ENCODE peak calls at places on chromosomes 2 and 18, in ten cellular contexts. R is suprapubic skin, V is GM23338, U is heart left ventricle, F is GM12878, Z is GM13976, X is astrocyte, Y is transverse colon, N is HCT116, J is A549. O is an unnamed sample.

GRCh38 chr2:101776172-101777043 is 78.9 kb downstream of the MAP4K4 start:
- DNase-seq in R (no peak), V (peak), U (peak), F (no peak), Z (no peak), X (no peak), Y (no peak), N (no peak), J (peak), O (peak)

GRCh38 chr2:30503692-30504076 is 56.6 kb downstream of the LCLAT1 start:
- DNase-seq in R (no peak), V (no peak), U (no peak), F (no peak), Z (no peak), X (no peak), Y (no peak), N (no peak), J (no peak), O (no peak)

GRCh38 chr2:101983486-101983885 is 8.3 kb upstream of the IL1R2 start:
- DNase-seq in R (no peak), V (no peak), U (no peak), F (no peak), Z (no peak), X (peak), Y (no peak), N (no peak), J (no peak), O (no peak)

GRCh38 chr2:231810905-231811304 is 24.7 kb downstream of the COPS7B start:
- DNase-seq in R (no peak), V (no peak), U (no peak), F (no peak), Z (no peak), X (peak), Y (no peak), N (no peak), J (no peak), O (no peak)

GRCh38 chr18:79568543-79569205 is 110.9 kb upstream of the CTDP1 start:
- DNase-seq in R (peak), V (no peak), U (peak), F (no peak), Z (no peak), X (no peak), Y (no peak), N (no peak), J (no peak), O (no peak)

GRCh38 chr2:82675186-82675585 is 1783.9 kb downstream of the SUCLG1 start:
- DNase-seq in R (no peak), V (no peak), U (no peak), F (no peak), Z (no peak), X (peak), Y (no peak), N (no peak), J (no peak), O (no peak)

GRCh38 chr2:5689790-5690189 is 2.4 kb upstream of the SOX11 start:
- DNase-seq in R (no peak), V (no peak), U (no peak), F (no peak), Z (no peak), X (no peak), Y (no peak), N (no peak), J (no peak), O (no peak)

GRCh38 chr2:162071016-162071415 is 3.0 kb downstream of the DPP4 start:
- DNase-seq in R (no peak), V (no peak), U (no peak), F (no peak), Z (no peak), X (no peak), Y (no peak), N (no peak), J (no peak), O (no peak)

GRCh38 chr2:11325961-11326691 is 18.3 kb downstream of the ROCK2 start:
- DNase-seq in R (no peak), V (no peak), U (no peak), F (no peak), Z (no peak), X (no peak), Y (no peak), N (no peak), J (no peak), O (no peak)

GRCh38 chr2:239238381-239238780 is 162.4 kb downstream of the HDAC4 start:
- DNase-seq in R (peak), V (no peak), U (peak), F (no peak), Z (no peak), X (no peak), Y (no peak), N (no peak), J (no peak), O (no peak)

GRCh38 chr2:81389203-81389602 is 1084.7 kb upstream of the LRRTM1 start:
- DNase-seq in R (no peak), V (no peak), U (no peak), F (no peak), Z (no peak), X (no peak), Y (no peak), N (peak), J (no peak), O (no peak)

GRCh38 chr2:24359701-24360049 is 661 bp downstream of the ITSN2 start:
- DNase-seq in R (peak), V (peak), U (peak), F (no peak), Z (no peak), X (peak), Y (peak), N (no peak), J (no peak), O (no peak)

GRCh38 chr2:176768185-176768584 is 444.4 kb upstream of the HNRNPA3 start:
- DNase-seq in R (no peak), V (no peak), U (no peak), F (no peak), Z (no peak), X (no peak), Y (peak), N (no peak), J (no peak), O (no peak)

GRCh38 chr2:126657146-126657635 is 1.2 kb downstream of the GYPC start:
- DNase-seq in R (peak), V (peak), U (peak), F (no peak), Z (no peak), X (peak), Y (peak), N (no peak), J (no peak), O (peak)

GRCh38 chr2:4674007-4674406 is 970.6 kb downstream of the DCDC2C start:
- DNase-seq in R (no peak), V (no peak), U (no peak), F (no peak), Z (no peak), X (no peak), Y (no peak), N (no peak), J (no peak), O (no peak)

GRCh38 chr2:48852938-48853337 is 97.4 kb upstream of the LHCGR start:
- DNase-seq in R (no peak), V (no peak), U (no peak), F (no peak), Z (no peak), X (peak), Y (no peak), N (no peak), J (no peak), O (no peak)

GRCh38 chr18:43590182-43590903 is 313.1 kb upstream of the SYT4 start:
- DNase-seq in R (no peak), V (no peak), U (no peak), F (no peak), Z (no peak), X (no peak), Y (no peak), N (no peak), J (no peak), O (no peak)

GRCh38 chr2:31240406-31241365 is 6.7 kb downstream of the EHD3 start:
- DNase-seq in R (no peak), V (no peak), U (peak), F (no peak), Z (no peak), X (no peak), Y (no peak), N (no peak), J (no peak), O (no peak)

GRCh38 chr2:167438206-167438605 is 549.9 kb downstream of the XIRP2 start:
- DNase-seq in R (no peak), V (peak), U (no peak), F (no peak), Z (no peak), X (peak), Y (no peak), N (no peak), J (no peak), O (no peak)

GRCh38 chr2:217927601-217928323 is 75.0 kb downstream of the TNS1 start:
- DNase-seq in R (no peak), V (no peak), U (no peak), F (no peak), Z (no peak), X (no peak), Y (no peak), N (no peak), J (no peak), O (no peak)

GRCh38 chr2:38765149-38765548 is 12.9 kb upstream of the GEMIN6 start:
- DNase-seq in R (no peak), V (no peak), U (no peak), F (no peak), Z (no peak), X (peak), Y (no peak), N (no peak), J (no peak), O (no peak)

GRCh38 chr2:61537590-61538178 is 472 bp downstream of the XPO1 start:
- DNase-seq in R (peak), V (peak), U (no peak), F (no peak), Z (no peak), X (no peak), Y (no peak), N (no peak), J (no peak), O (no peak)

GRCh38 chr2:14451312-14451711 is 181.2 kb upstream of the LRATD1 start:
- DNase-seq in R (no peak), V (peak), U (no peak), F (no peak), Z (no peak), X (no peak), Y (no peak), N (no peak), J (no peak), O (no peak)

GRCh38 chr2:2183135-2183534 is 147.9 kb downstream of the MYT1L start:
- DNase-seq in R (no peak), V (no peak), U (no peak), F (no peak), Z (no peak), X (no peak), Y (no peak), N (no peak), J (no peak), O (no peak)

GRCh38 chr18:58241026-58241679 is 197.1 kb downstream of the NEDD4L start:
- DNase-seq in R (no peak), V (no peak), U (no peak), F (no peak), Z (no peak), X (no peak), Y (no peak), N (no peak), J (no peak), O (no peak)

GRCh38 chr2:26558271-26559043 is 80.5 kb upstream of the OTOF start:
- DNase-seq in R (peak), V (no peak), U (no peak), F (no peak), Z (no peak), X (peak), Y (no peak), N (no peak), J (no peak), O (peak)

GRCh38 chr2:219285894-219286425 is 6.8 kb downstream of the DNAJB2 start:
- DNase-seq in R (peak), V (peak), U (peak), F (no peak), Z (peak), X (peak), Y (no peak), N (no peak), J (no peak), O (peak)

GRCh38 chr2:75764611-75765010 is 53.9 kb upstream of the GCFC2 start:
- DNase-seq in R (no peak), V (no peak), U (no peak), F (no peak), Z (no peak), X (no peak), Y (peak), N (no peak), J (no peak), O (no peak)

GRCh38 chr2:39516347-39517101 is 79.4 kb upstream of the MAP4K3 start:
- DNase-seq in R (no peak), V (peak), U (peak), F (no peak), Z (no peak), X (no peak), Y (peak), N (no peak), J (no peak), O (no peak)

GRCh38 chr2:33022395-33022985 is 75.7 kb downstream of the LTBP1 start:
- DNase-seq in R (no peak), V (no peak), U (no peak), F (no peak), Z (no peak), X (no peak), Y (no peak), N (no peak), J (no peak), O (no peak)

GRCh38 chr2:182672471-182673165 is 43.4 kb upstream of the DNAJC10 start:
- DNase-seq in R (no peak), V (no peak), U (no peak), F (no peak), Z (no peak), X (peak), Y (no peak), N (peak), J (no peak), O (no peak)

GRCh38 chr2:182667321-182667695 is 48.7 kb upstream of the DNAJC10 start:
- DNase-seq in R (no peak), V (no peak), U (no peak), F (no peak), Z (no peak), X (no peak), Y (no peak), N (no peak), J (no peak), O (no peak)

GRCh38 chr2:182664212-182664611 is 51.8 kb upstream of the DNAJC10 start:
- DNase-seq in R (no peak), V (no peak), U (no peak), F (no peak), Z (no peak), X (no peak), Y (no peak), N (no peak), J (no peak), O (no peak)

GRCh38 chr2:182668671-182669070 is 47.4 kb upstream of the DNAJC10 start:
- DNase-seq in R (no peak), V (peak), U (no peak), F (no peak), Z (no peak), X (peak), Y (peak), N (no peak), J (no peak), O (no peak)

DNA sequence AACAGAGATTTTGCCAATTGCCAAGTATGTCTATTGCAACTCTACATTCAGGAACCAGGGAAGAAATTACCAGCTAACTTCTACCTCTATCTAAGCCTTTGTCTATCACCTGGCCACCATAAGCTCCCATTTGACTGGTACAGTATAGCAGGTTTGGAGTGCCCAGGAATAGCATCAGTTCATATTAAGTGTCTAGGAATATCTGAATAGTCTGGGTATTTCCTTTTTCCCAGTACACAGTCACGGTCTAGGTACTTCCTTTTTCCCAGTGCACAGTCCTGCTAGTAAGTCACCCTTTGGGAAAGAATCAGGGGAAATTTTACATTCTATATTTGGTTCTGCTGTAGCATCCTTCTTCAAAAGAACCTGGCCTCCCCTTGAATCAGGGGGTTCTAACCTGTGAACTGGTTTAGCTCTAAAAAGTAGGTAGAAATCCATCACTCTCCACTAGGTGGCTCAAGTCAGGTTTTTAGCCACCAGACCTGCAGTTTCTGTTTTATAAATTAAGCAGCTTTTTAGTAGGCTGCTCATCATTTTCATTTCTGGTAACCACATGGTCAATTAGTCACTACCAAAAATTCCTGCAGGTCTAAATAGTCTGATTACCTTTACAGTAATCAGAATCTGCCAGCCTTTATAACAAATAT is 49.3 kb upstream of the DNAJC10 start:
- DNase-seq in R (no peak), V (peak), U (no peak), F (no peak), Z (peak), X (peak), Y (no peak), N (peak), J (peak), O (no peak)
- TF ChIP-seq CTCF in R (no peak), V (peak), U (peak), F (peak), Z (no peak), X (peak), Y (peak), N (peak), J (peak), O (peak)

GRCh38 chr2:138762515-138762914 is 17.7 kb downstream of the NXPH2 start:
- DNase-seq in R (no peak), V (no peak), U (no peak), F (no peak), Z (no peak), X (no peak), Y (no peak), N (no peak), J (no peak), O (no peak)
- TF ChIP-seq CTCF in R (no peak), V (no peak), U (no peak), F (no peak), Z (no peak), X (no peak), Y (no peak), N (no peak), J (no peak), O (no peak)

DNA sequence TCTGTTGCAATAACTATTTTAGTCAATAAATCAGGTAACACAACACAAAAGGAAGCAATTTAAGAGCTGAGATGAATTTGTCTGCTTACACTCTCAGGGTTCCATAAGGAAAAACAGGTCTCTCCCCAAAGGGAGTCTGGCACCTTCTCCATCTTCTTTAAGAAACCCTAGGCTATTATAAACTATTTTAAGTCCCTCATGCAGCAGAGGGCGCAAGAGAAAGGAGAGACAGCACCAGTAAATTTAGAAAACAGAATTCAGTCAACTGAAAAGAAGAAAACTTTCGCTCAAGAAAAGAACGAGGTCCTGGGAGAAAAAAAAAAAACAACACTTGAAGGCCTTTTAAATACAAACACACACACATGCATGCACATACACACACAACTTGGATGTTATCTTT is 19.1 kb downstream of the SULT1C4 start:
- DNase-seq in R (no peak), V (peak), U (no peak), F (no peak), Z (no peak), X (no peak), Y (no peak), N (peak), J (no peak), O (no peak)
- TF ChIP-seq CTCF in R (no peak), V (peak), U (no peak), F (peak), Z (peak), X (peak), Y (no peak), N (peak), J (no peak), O (no peak)

GRCh38 chr2:197810023-197810422 is 5.6 kb downstream of the PLCL1 start:
- DNase-seq in R (no peak), V (no peak), U (no peak), F (no peak), Z (no peak), X (no peak), Y (no peak), N (no peak), J (no peak), O (no peak)

GRCh38 chr2:197810490-197810889 is 6.1 kb downstream of the PLCL1 start:
- DNase-seq in R (no peak), V (no peak), U (no peak), F (no peak), Z (no peak), X (no peak), Y (no peak), N (no peak), J (no peak), O (no peak)

GRCh38 chr2:197809064-197809463 is 4.7 kb downstream of the PLCL1 start:
- DNase-seq in R (no peak), V (no peak), U (no peak), F (no peak), Z (no peak), X (no peak), Y (no peak), N (no peak), J (no peak), O (no peak)

DNA sequence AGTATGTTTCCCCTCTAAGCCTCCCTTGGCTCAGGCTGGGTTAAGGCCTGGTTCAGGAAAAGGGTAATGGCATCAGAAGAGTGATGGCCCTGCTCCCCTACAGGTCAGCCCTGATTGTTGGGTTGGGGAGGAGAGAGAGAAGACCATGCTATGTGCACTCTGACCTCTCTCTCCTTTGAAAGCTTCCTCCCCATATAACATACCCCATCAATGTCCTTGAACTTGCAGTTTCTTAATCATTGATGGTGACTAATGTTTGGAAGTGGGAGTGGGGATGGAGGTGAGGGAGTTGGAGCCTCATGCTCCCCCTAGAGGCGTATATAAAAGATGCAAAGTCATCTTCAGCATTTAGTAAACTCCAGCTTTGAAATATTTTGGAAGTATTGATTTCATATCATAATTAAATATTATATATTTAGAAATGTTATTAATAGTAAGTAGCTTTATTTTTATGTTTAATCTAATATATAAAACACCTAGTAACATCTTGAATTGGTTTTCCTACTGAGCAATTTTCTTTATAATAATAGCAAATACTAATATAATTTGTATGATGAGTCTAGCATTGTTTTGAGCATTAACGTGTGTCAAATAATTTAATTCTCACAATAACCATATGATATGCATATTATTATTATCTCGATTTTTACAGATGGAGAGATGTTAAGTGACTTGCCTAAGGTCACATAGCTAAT is 8.8 kb downstream of the PLCL1 start:
- DNase-seq in R (no peak), V (peak), U (no peak), F (no peak), Z (no peak), X (peak), Y (no peak), N (peak), J (peak), O (no peak)
- TF ChIP-seq CTCF in R (no peak), V (peak), U (peak), F (peak), Z (peak), X (peak), Y (peak), N (peak), J (peak), O (peak)